ENCODE peak calls at places on chromosomes 6 and 20, in four cellular contexts. One of them, this sample, is unnamed.

GRCh38 chr6:149482542-149483261 is 2.1 kb downstream of the ZC3H12D start:
- DNase-seq in IMR-90: no peak
- DNase-seq in mesendoderm: no peak
- DNase-seq in H1: no peak
- DNase-seq in this sample: no peak

GRCh38 chr6:28537065-28537464 is 11.4 kb downstream of the GPX5 start:
- DNase-seq in IMR-90: peak; percentile 5
- DNase-seq in mesendoderm: peak; percentile 69
- DNase-seq in H1: no peak
- DNase-seq in this sample: peak; percentile 53

GRCh38 chr6:90216081-90216977 is 80.3 kb downstream of the BACH2 start:
- DNase-seq in IMR-90: peak; percentile 35
- DNase-seq in mesendoderm: peak; percentile 81
- DNase-seq in H1: no peak
- DNase-seq in this sample: peak; percentile 49

GRCh38 chr20:44231193-44231592 is 15.9 kb upstream of the GDAP1L1 start:
- DNase-seq in IMR-90: no peak
- DNase-seq in H1: no peak
- DNase-seq in mesendoderm: no peak
- DNase-seq in this sample: no peak

GRCh38 chr6:81166770-81167169 is 585.7 kb downstream of the TENT5A start:
- DNase-seq in H1: no peak
- DNase-seq in mesendoderm: no peak
- DNase-seq in IMR-90: peak; percentile 28
- DNase-seq in this sample: no peak

GRCh38 chr6:87220997-87221396 is 65.6 kb downstream of the ZNF292 start:
- DNase-seq in H1: no peak
- DNase-seq in IMR-90: no peak
- DNase-seq in mesendoderm: no peak
- DNase-seq in this sample: no peak

GRCh38 chr20:48891235-48892048 is 30.1 kb upstream of the ARFGEF2 start:
- DNase-seq in mesendoderm: no peak
- DNase-seq in H1: no peak
- DNase-seq in IMR-90: no peak
- DNase-seq in this sample: no peak

GRCh38 chr6:72856801-72857200 is 234.9 kb downstream of the KCNQ5 start:
- DNase-seq in H1: no peak
- DNase-seq in mesendoderm: peak; percentile 5
- DNase-seq in IMR-90: no peak
- DNase-seq in this sample: no peak

GRCh38 chr20:32439132-32439829 is 81.2 kb downstream of the ASXL1 start:
- DNase-seq in IMR-90: peak; percentile 92
- DNase-seq in H1: no peak
- DNase-seq in mesendoderm: no peak
- DNase-seq in this sample: no peak

GRCh38 chr6:5630636-5631035 is 369.3 kb downstream of the FARS2 start:
- DNase-seq in H1: no peak
- DNase-seq in mesendoderm: no peak
- DNase-seq in IMR-90: no peak
- DNase-seq in this sample: no peak

GRCh38 chr6:136123464-136123863 is 126.6 kb downstream of the MTFR2 start:
- DNase-seq in mesendoderm: no peak
- DNase-seq in IMR-90: peak; percentile 73
- DNase-seq in H1: no peak
- DNase-seq in this sample: no peak

GRCh38 chr6:6366778-6367177 is 46.3 kb upstream of the F13A1 start:
- DNase-seq in IMR-90: no peak
- DNase-seq in H1: no peak
- DNase-seq in mesendoderm: peak; percentile 14
- DNase-seq in this sample: peak; percentile 33

GRCh38 chr6:163438940-163439335 is 24.4 kb downstream of the QKI start:
- DNase-seq in mesendoderm: no peak
- DNase-seq in IMR-90: no peak
- DNase-seq in H1: no peak
- DNase-seq in this sample: no peak

GRCh38 chr20:49700411-49701185 is 13.1 kb downstream of the B4GALT5 start:
- DNase-seq in H1: no peak
- DNase-seq in IMR-90: peak; percentile 81
- DNase-seq in mesendoderm: no peak
- DNase-seq in this sample: no peak

GRCh38 chr6:80457044-80457933 is 350.8 kb downstream of the BCKDHB start:
- DNase-seq in H1: no peak
- DNase-seq in mesendoderm: peak; percentile 4
- DNase-seq in IMR-90: peak; percentile 98
- DNase-seq in this sample: no peak

GRCh38 chr20:49534314-49534713 is 33.6 kb downstream of the PTGIS start:
- DNase-seq in IMR-90: peak; percentile 44
- DNase-seq in H1: peak; percentile 85
- DNase-seq in mesendoderm: peak; percentile 78
- DNase-seq in this sample: peak; percentile 77

GRCh38 chr6:903746-904145 is 210.8 kb upstream of the EXOC2 start:
- DNase-seq in IMR-90: peak; percentile 36
- DNase-seq in H1: no peak
- DNase-seq in mesendoderm: no peak
- DNase-seq in this sample: no peak

GRCh38 chr6:100695445-100695844 is 185.7 kb downstream of the ASCC3 start:
- DNase-seq in mesendoderm: peak; percentile 69
- DNase-seq in H1: no peak
- DNase-seq in IMR-90: no peak
- DNase-seq in this sample: no peak

GRCh38 chr6:87772597-87773530 is 70.8 kb upstream of the AKIRIN2 start:
- DNase-seq in H1: no peak
- DNase-seq in mesendoderm: peak; percentile 29
- DNase-seq in IMR-90: peak; percentile 59
- DNase-seq in this sample: no peak

GRCh38 chr6:8192067-8192466 is 89.7 kb upstream of the EEF1E1 start:
- DNase-seq in mesendoderm: peak; percentile 74
- DNase-seq in IMR-90: no peak
- DNase-seq in H1: no peak
- DNase-seq in this sample: peak; percentile 45

GRCh38 chr6:83464741-83465140 is 33.9 kb upstream of the ME1 start:
- DNase-seq in H1: no peak
- DNase-seq in mesendoderm: no peak
- DNase-seq in IMR-90: no peak
- DNase-seq in this sample: no peak

GRCh38 chr6:29967379-29968010 is 25.2 kb downstream of the HLA-A start:
- DNase-seq in IMR-90: no peak
- DNase-seq in mesendoderm: peak; percentile 29
- DNase-seq in H1: no peak
- DNase-seq in this sample: no peak

GRCh38 chr6:43471399-43471798 is 6.0 kb upstream of the TJAP1 start:
- DNase-seq in H1: no peak
- DNase-seq in mesendoderm: no peak
- DNase-seq in IMR-90: no peak
- DNase-seq in this sample: no peak

GRCh38 chr20:23193985-23194384 is 107.9 kb upstream of the CD93 start:
- DNase-seq in mesendoderm: peak; percentile 58
- DNase-seq in H1: no peak
- DNase-seq in IMR-90: no peak
- DNase-seq in this sample: no peak

GRCh38 chr20:57392512-57393271 is 1.5 kb downstream of the RBM38 start:
- DNase-seq in H1: no peak
- DNase-seq in IMR-90: no peak
- DNase-seq in mesendoderm: no peak
- DNase-seq in this sample: no peak

GRCh38 chr6:35993150-35993549 is 31.3 kb downstream of the SLC26A8 start:
- DNase-seq in IMR-90: no peak
- DNase-seq in H1: no peak
- DNase-seq in mesendoderm: no peak
- DNase-seq in this sample: no peak
- H3K79me1 ChIP-seq in IMR-90: no peaks in the 10 kb centered on the region
- H3K79me1 ChIP-seq in H1: no peaks in the 10 kb centered on the region
- H3K79me1 ChIP-seq in mesendoderm: no peaks in the 10 kb centered on the region
- H3K79me1 ChIP-seq in this sample: no peaks in the 10 kb centered on the region

GRCh38 chr6:166370489-166370888 is 12.3 kb downstream of the MPC1 start:
- DNase-seq in IMR-90: no peak
- DNase-seq in mesendoderm: no peak
- DNase-seq in H1: no peak
- DNase-seq in this sample: no peak

GRCh38 chr6:166365806-166366205 is 16.9 kb downstream of the MPC1 start:
- DNase-seq in IMR-90: peak; percentile 43
- DNase-seq in mesendoderm: peak; percentile 36
- DNase-seq in H1: no peak
- DNase-seq in this sample: no peak

GRCh38 chr6:166365221-166365620 is 17.5 kb downstream of the MPC1 start:
- DNase-seq in IMR-90: peak; percentile 74
- DNase-seq in H1: no peak
- DNase-seq in mesendoderm: peak; percentile 81
- DNase-seq in this sample: no peak

GRCh38 chr6:166366921-166367320 is 15.8 kb downstream of the MPC1 start:
- DNase-seq in mesendoderm: no peak
- DNase-seq in H1: no peak
- DNase-seq in IMR-90: no peak
- DNase-seq in this sample: no peak

GRCh38 chr6:166369741-166370140 is 13.0 kb downstream of the MPC1 start:
- DNase-seq in mesendoderm: no peak
- DNase-seq in IMR-90: no peak
- DNase-seq in H1: no peak
- DNase-seq in this sample: no peak
- H4K5ac ChIP-seq in mesendoderm: no peak overlapping the region
- H4K5ac ChIP-seq in IMR-90: no peak overlapping the region
- H4K5ac ChIP-seq in H1: no peak overlapping the region
- H4K5ac ChIP-seq in this sample: no peak overlapping the region

DNA sequence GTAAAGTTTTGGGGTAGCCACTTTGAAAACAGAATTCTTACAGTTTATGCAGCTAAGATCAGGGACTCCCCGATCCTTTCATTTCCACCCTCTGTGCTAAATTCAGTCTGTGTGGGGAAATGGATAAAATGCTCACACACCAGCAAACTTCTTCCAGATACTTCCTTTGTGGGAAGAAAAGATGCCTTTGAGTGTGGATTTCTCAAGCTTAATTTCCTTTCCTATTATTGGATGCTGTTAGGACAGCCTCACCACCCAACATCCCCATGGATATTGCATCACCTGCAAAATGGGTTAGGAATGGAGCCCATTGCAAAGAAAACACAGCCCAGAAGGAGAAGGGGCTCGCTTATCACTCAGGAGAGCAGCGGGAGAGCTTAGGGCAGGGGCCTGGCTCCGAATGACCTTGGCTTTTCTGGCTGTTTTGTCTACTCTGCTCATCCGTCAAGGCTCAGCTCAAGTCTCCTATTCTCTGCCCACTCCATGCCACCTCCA is 272.2 kb downstream of the CDC5L start:
- DNase-seq in H1: no peak
- DNase-seq in mesendoderm: no peak
- DNase-seq in IMR-90: no peak
- DNase-seq in this sample: no peak
- H2AK5ac ChIP-seq in H1: peak overlapping the region; percentile 41
- H2AK5ac ChIP-seq in mesendoderm: no peak overlapping the region
- H2AK5ac ChIP-seq in IMR-90: no peak overlapping the region
- H2AK5ac ChIP-seq in this sample: no peak overlapping the region

DNA sequence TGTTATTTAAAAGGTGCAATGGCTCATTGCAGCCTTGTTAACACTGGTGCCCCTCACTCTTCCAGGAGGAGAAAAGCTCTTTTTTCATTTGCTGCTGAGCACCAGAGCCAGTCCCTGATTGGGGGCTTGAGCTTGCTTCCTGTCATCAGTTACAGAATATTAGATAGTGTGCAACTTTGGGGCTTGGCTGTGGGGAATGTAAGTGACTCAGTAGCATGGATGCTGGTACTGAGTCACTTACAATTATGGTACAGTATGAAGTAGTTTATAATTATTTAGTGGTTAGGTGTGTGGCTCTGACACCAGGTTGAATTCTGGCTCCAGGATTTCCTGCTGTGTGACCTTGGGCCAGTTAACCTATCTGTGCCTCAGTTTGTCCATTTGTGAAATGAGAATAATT is 37.6 kb downstream of the ANKS1A start:
- DNase-seq in mesendoderm: no peak
- DNase-seq in H1: no peak
- DNase-seq in IMR-90: peak; percentile 64
- DNase-seq in this sample: no peak
- H3K79me1 ChIP-seq in mesendoderm: peaks cover 10% of the 10 kb centered on the region
- H3K79me1 ChIP-seq in H1: no peaks in the 10 kb centered on the region
- H3K79me1 ChIP-seq in IMR-90: peaks cover 14% of the 10 kb centered on the region
- H3K79me1 ChIP-seq in this sample: peaks cover 2% of the 10 kb centered on the region

GRCh38 chr20:62170536-62170935 is 12.3 kb upstream of the MTG2 start:
- DNase-seq in H1: no peak
- DNase-seq in IMR-90: no peak
- DNase-seq in mesendoderm: no peak
- DNase-seq in this sample: no peak
- H4K5ac ChIP-seq in H1: no peak overlapping the region
- H4K5ac ChIP-seq in IMR-90: no peak overlapping the region
- H4K5ac ChIP-seq in mesendoderm: no peak overlapping the region
- H4K5ac ChIP-seq in this sample: no peak overlapping the region

DNA sequence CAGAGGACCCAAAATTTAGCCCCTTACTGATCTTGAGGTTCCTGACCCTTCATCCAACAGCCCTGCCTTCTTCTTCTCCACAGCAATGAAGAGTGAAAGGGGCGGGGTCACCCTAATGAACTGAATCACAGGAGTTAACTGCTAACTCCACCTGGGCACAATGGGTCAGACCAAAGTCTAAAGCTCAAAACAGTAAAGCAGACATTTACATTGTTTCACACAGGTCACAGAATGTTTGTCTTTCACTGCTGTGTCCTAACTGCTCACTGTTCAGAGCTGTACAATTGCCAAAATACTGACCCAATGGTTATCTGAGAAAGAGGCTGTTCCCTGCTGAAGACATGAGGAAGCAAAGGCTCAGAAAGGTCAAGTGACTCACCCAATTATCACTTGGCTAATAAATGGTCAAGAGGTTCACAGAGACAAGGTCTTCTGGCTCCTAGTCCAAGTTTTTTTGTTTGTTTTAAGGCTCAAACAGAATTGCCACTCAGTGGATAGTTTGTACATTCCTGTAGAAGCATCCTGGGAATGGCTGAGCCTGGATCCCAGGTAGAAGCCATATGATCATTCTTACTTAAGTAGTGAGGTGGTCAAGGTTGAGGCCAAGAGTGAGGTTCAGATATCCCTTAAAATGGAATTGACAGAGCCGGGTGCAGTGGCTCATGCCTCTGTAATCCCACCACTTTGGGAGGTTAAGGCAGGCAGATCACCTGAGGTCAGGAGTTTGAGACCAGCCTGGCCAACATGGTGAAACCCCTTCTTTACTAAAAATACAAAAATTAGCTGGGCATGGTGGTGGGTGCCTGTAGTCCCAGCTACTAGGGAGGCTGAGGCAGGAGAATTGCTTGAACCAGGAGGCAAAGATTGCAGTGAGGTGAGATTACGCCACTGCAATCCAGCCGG is 35.1 kb upstream of the FAM83C start:
- DNase-seq in mesendoderm: no peak
- DNase-seq in IMR-90: peak; percentile 46
- DNase-seq in H1: no peak
- DNase-seq in this sample: no peak
- H2AK5ac ChIP-seq in mesendoderm: no peak overlapping the region
- H2AK5ac ChIP-seq in IMR-90: peak overlapping the region; percentile 71
- H2AK5ac ChIP-seq in H1: no peak overlapping the region
- H2AK5ac ChIP-seq in this sample: no peak overlapping the region

This sample was measured in H9.